ENCODE peak calls at places on chromosome 1, in eight cellular contexts. One of them, this sample, is unnamed. For H3K27me3 and H3K36me3, the result is how much of the 10 kb centered on the place peaks cover.

GRCh38 chr1:15196069-15196468 is 42.5 kb downstream of the TMEM51 start:
- DNase-seq in lower lobe of right lung: no peak
- DNase-seq in breast epithelium: no peak
- DNase-seq in left ventricle myocardium inferior: no peak
- DNase-seq in CD8-positive, alpha-beta memory T cell: no peak
- DNase-seq in sigmoid colon: no peak
- DNase-seq in heart left ventricle: no peak
- DNase-seq in tibial nerve: no peak
- DNase-seq in this sample: no peak

GRCh38 chr1:76463278-76463677 is 388.7 kb downstream of the ST6GALNAC3 start:
- DNase-seq in left ventricle myocardium inferior: no peak
- DNase-seq in CD8-positive, alpha-beta memory T cell: no peak
- DNase-seq in sigmoid colon: no peak
- DNase-seq in lower lobe of right lung: no peak
- DNase-seq in breast epithelium: no peak
- DNase-seq in heart left ventricle: no peak
- DNase-seq in tibial nerve: no peak
- DNase-seq in this sample: no peak

GRCh38 chr1:109251277-109252166 is 2.2 kb downstream of the CELSR2 start:
- DNase-seq in lower lobe of right lung: no peak
- DNase-seq in tibial nerve: no peak
- DNase-seq in CD8-positive, alpha-beta memory T cell: no peak
- DNase-seq in breast epithelium: no peak
- DNase-seq in heart left ventricle: no peak
- DNase-seq in left ventricle myocardium inferior: no peak
- DNase-seq in sigmoid colon: no peak
- DNase-seq in this sample: no peak

GRCh38 chr1:162133566-162133965 is 64.1 kb downstream of the NOS1AP start:
- DNase-seq in breast epithelium: no peak
- DNase-seq in heart left ventricle: no peak
- DNase-seq in lower lobe of right lung: no peak
- DNase-seq in tibial nerve: no peak
- DNase-seq in left ventricle myocardium inferior: no peak
- DNase-seq in sigmoid colon: no peak
- DNase-seq in CD8-positive, alpha-beta memory T cell: no peak
- DNase-seq in this sample: no peak

GRCh38 chr1:115463347-115463746 is 125.3 kb upstream of the NGF start:
- DNase-seq in lower lobe of right lung: no peak
- DNase-seq in breast epithelium: no peak
- DNase-seq in sigmoid colon: no peak
- DNase-seq in CD8-positive, alpha-beta memory T cell: no peak
- DNase-seq in tibial nerve: no peak
- DNase-seq in left ventricle myocardium inferior: no peak
- DNase-seq in heart left ventricle: no peak
- DNase-seq in this sample: no peak

GRCh38 chr1:57824535-57824934 is 400.7 kb upstream of the DAB1 start:
- DNase-seq in tibial nerve: no peak
- DNase-seq in lower lobe of right lung: no peak
- DNase-seq in CD8-positive, alpha-beta memory T cell: no peak
- DNase-seq in heart left ventricle: no peak
- DNase-seq in left ventricle myocardium inferior: no peak
- DNase-seq in breast epithelium: no peak
- DNase-seq in sigmoid colon: no peak
- DNase-seq in this sample: no peak

GRCh38 chr1:7409278-7409677 is 361.8 kb upstream of the VAMP3 start:
- DNase-seq in breast epithelium: no peak
- DNase-seq in sigmoid colon: peak
- DNase-seq in heart left ventricle: no peak
- DNase-seq in lower lobe of right lung: no peak
- DNase-seq in left ventricle myocardium inferior: no peak
- DNase-seq in tibial nerve: no peak
- DNase-seq in CD8-positive, alpha-beta memory T cell: peak
- DNase-seq in this sample: peak

GRCh38 chr1:88407248-88407647 is 276.8 kb upstream of the PKN2 start:
- DNase-seq in breast epithelium: no peak
- DNase-seq in lower lobe of right lung: no peak
- DNase-seq in left ventricle myocardium inferior: no peak
- DNase-seq in CD8-positive, alpha-beta memory T cell: no peak
- DNase-seq in sigmoid colon: no peak
- DNase-seq in heart left ventricle: no peak
- DNase-seq in tibial nerve: no peak
- DNase-seq in this sample: no peak

GRCh38 chr1:84687703-84688460 is 2.4 kb downstream of the SSX2IP start:
- DNase-seq in CD8-positive, alpha-beta memory T cell: no peak
- DNase-seq in breast epithelium: no peak
- DNase-seq in heart left ventricle: no peak
- DNase-seq in lower lobe of right lung: no peak
- DNase-seq in sigmoid colon: no peak
- DNase-seq in left ventricle myocardium inferior: no peak
- DNase-seq in tibial nerve: no peak
- DNase-seq in this sample: no peak

GRCh38 chr1:15152318-15153183 is 996 bp upstream of the TMEM51 start:
- DNase-seq in CD8-positive, alpha-beta memory T cell: no peak
- DNase-seq in sigmoid colon: peak
- DNase-seq in breast epithelium: peak
- DNase-seq in heart left ventricle: peak
- DNase-seq in tibial nerve: peak
- DNase-seq in lower lobe of right lung: peak
- DNase-seq in left ventricle myocardium inferior: peak
- DNase-seq in this sample: peak

GRCh38 chr1:15915991-15916390 is 59.9 kb downstream of the ZBTB17 start:
- DNase-seq in breast epithelium: no peak
- DNase-seq in tibial nerve: no peak
- DNase-seq in CD8-positive, alpha-beta memory T cell: no peak
- DNase-seq in heart left ventricle: no peak
- DNase-seq in lower lobe of right lung: no peak
- DNase-seq in left ventricle myocardium inferior: no peak
- DNase-seq in sigmoid colon: no peak
- DNase-seq in this sample: no peak

GRCh38 chr1:112465122-112465521 is 43.6 kb upstream of the WNT2B start:
- DNase-seq in left ventricle myocardium inferior: no peak
- DNase-seq in sigmoid colon: no peak
- DNase-seq in lower lobe of right lung: no peak
- DNase-seq in CD8-positive, alpha-beta memory T cell: no peak
- DNase-seq in tibial nerve: no peak
- DNase-seq in breast epithelium: no peak
- DNase-seq in heart left ventricle: no peak
- DNase-seq in this sample: no peak

GRCh38 chr1:202221911-202222909 is 28.6 kb downstream of the LGR6 start:
- DNase-seq in breast epithelium: no peak
- DNase-seq in heart left ventricle: no peak
- DNase-seq in left ventricle myocardium inferior: no peak
- DNase-seq in tibial nerve: no peak
- DNase-seq in CD8-positive, alpha-beta memory T cell: no peak
- DNase-seq in sigmoid colon: no peak
- DNase-seq in lower lobe of right lung: no peak
- DNase-seq in this sample: no peak

GRCh38 chr1:186079084-186079684 is 295.9 kb downstream of the TPR start:
- DNase-seq in lower lobe of right lung: no peak
- DNase-seq in sigmoid colon: no peak
- DNase-seq in tibial nerve: no peak
- DNase-seq in left ventricle myocardium inferior: no peak
- DNase-seq in heart left ventricle: no peak
- DNase-seq in breast epithelium: no peak
- DNase-seq in CD8-positive, alpha-beta memory T cell: no peak
- DNase-seq in this sample: no peak

GRCh38 chr1:7687411-7687810 is 83.7 kb upstream of the VAMP3 start:
- DNase-seq in tibial nerve: no peak
- DNase-seq in sigmoid colon: no peak
- DNase-seq in breast epithelium: no peak
- DNase-seq in left ventricle myocardium inferior: no peak
- DNase-seq in CD8-positive, alpha-beta memory T cell: peak
- DNase-seq in heart left ventricle: no peak
- DNase-seq in lower lobe of right lung: peak
- DNase-seq in this sample: no peak

GRCh38 chr1:112718691-112719418 is 3.7 kb upstream of the PPM1J start:
- DNase-seq in left ventricle myocardium inferior: peak
- DNase-seq in CD8-positive, alpha-beta memory T cell: peak
- DNase-seq in heart left ventricle: peak
- DNase-seq in tibial nerve: peak
- DNase-seq in lower lobe of right lung: peak
- DNase-seq in sigmoid colon: peak
- DNase-seq in breast epithelium: peak
- DNase-seq in this sample: peak

GRCh38 chr1:93613895-93614294 is 67.7 kb downstream of the BCAR3 start:
- DNase-seq in breast epithelium: no peak
- DNase-seq in CD8-positive, alpha-beta memory T cell: no peak
- DNase-seq in heart left ventricle: no peak
- DNase-seq in left ventricle myocardium inferior: peak
- DNase-seq in lower lobe of right lung: no peak
- DNase-seq in sigmoid colon: peak
- DNase-seq in tibial nerve: peak
- DNase-seq in this sample: peak

GRCh38 chr1:165235158-165235776 is 121.2 kb downstream of the LMX1A start:
- DNase-seq in breast epithelium: no peak
- DNase-seq in left ventricle myocardium inferior: no peak
- DNase-seq in lower lobe of right lung: no peak
- DNase-seq in sigmoid colon: no peak
- DNase-seq in tibial nerve: no peak
- DNase-seq in CD8-positive, alpha-beta memory T cell: no peak
- DNase-seq in heart left ventricle: no peak
- DNase-seq in this sample: no peak

GRCh38 chr1:234875953-234876814 is 252.5 kb downstream of the TOMM20 start:
- DNase-seq in left ventricle myocardium inferior: no peak
- DNase-seq in heart left ventricle: no peak
- DNase-seq in sigmoid colon: peak
- DNase-seq in lower lobe of right lung: peak
- DNase-seq in breast epithelium: no peak
- DNase-seq in tibial nerve: no peak
- DNase-seq in CD8-positive, alpha-beta memory T cell: no peak
- DNase-seq in this sample: no peak

GRCh38 chr1:31761883-31762282 is 2.3 kb downstream of the ADGRB2 start:
- DNase-seq in heart left ventricle: no peak
- DNase-seq in CD8-positive, alpha-beta memory T cell: no peak
- DNase-seq in left ventricle myocardium inferior: no peak
- DNase-seq in lower lobe of right lung: no peak
- DNase-seq in sigmoid colon: no peak
- DNase-seq in tibial nerve: no peak
- DNase-seq in breast epithelium: no peak
- DNase-seq in this sample: no peak

GRCh38 chr1:246001142-246001812 is 505.8 kb downstream of the SMYD3 start:
- DNase-seq in sigmoid colon: no peak
- DNase-seq in left ventricle myocardium inferior: no peak
- DNase-seq in heart left ventricle: no peak
- DNase-seq in tibial nerve: no peak
- DNase-seq in CD8-positive, alpha-beta memory T cell: no peak
- DNase-seq in breast epithelium: no peak
- DNase-seq in lower lobe of right lung: no peak
- DNase-seq in this sample: no peak

DNA sequence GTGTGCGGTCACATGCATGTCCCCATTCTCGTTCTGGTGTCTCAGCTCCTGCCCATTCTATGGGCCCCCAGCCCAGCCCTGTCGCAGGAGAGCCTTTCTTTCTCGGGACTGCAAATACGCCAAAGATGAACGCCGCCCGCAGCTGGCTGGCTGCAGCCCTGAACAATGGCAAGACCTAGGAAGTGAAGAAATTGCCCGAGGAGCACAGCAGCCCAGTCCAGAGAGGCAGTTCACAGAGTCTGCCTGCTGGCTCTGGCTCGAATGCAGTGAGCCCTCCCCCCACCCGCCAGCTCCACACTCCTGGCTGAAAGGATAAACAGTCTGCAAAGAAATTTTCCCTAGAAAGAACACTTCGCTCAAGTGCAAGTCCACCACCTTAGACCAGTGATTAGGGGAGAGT is 23.3 kb downstream of the PAX7 start:
- DNase-seq in heart left ventricle: no peak
- DNase-seq in lower lobe of right lung: no peak
- DNase-seq in sigmoid colon: no peak
- DNase-seq in tibial nerve: no peak
- DNase-seq in breast epithelium: no peak
- DNase-seq in CD8-positive, alpha-beta memory T cell: no peak
- DNase-seq in left ventricle myocardium inferior: no peak
- DNase-seq in this sample: no peak
- H3K27me3 ChIP-seq in heart left ventricle: half or more
- H3K27me3 ChIP-seq in lower lobe of right lung: half or more
- H3K27me3 ChIP-seq in sigmoid colon: under half
- H3K27me3 ChIP-seq in tibial nerve: under half
- H3K27me3 ChIP-seq in breast epithelium: under half
- H3K27me3 ChIP-seq in CD8-positive, alpha-beta memory T cell: under half
- H3K27me3 ChIP-seq in left ventricle myocardium inferior: half or more
- H3K27me3 ChIP-seq in this sample: under half

GRCh38 chr1:53270107-53270506 is 31.8 kb upstream of the MAGOH start:
- DNase-seq in breast epithelium: no peak
- DNase-seq in lower lobe of right lung: no peak
- DNase-seq in left ventricle myocardium inferior: no peak
- DNase-seq in tibial nerve: no peak
- DNase-seq in CD8-positive, alpha-beta memory T cell: no peak
- DNase-seq in sigmoid colon: no peak
- DNase-seq in heart left ventricle: no peak
- DNase-seq in this sample: no peak
- H3K36me3 ChIP-seq in breast epithelium: under half
- H3K36me3 ChIP-seq in lower lobe of right lung: under half
- H3K36me3 ChIP-seq in left ventricle myocardium inferior: under half
- H3K36me3 ChIP-seq in tibial nerve: under half
- H3K36me3 ChIP-seq in CD8-positive, alpha-beta memory T cell: under half
- H3K36me3 ChIP-seq in sigmoid colon: under half
- H3K36me3 ChIP-seq in heart left ventricle: under half
- H3K36me3 ChIP-seq in this sample: under half

DNA sequence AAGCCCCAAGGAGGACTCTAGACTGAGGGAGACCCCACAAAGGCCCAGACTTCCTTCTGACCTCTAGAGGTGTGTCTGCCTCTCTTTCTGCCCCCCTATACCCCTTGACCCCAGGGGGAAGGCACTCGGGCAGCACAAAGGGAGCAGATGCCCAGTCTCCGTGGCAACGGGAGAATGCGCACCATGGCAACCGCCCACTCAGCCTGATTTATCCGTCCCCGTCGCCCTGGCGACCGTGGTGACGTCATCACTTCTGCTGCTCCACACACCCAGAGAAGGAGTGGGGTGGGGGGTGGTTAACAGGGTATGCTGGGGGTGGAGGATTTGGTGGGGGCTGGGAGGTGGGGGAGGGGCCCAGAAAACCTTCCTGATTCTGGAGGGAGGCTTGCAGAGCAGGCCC is 6.4 kb downstream of the CELF3 start:
- DNase-seq in CD8-positive, alpha-beta memory T cell: no peak
- DNase-seq in sigmoid colon: no peak
- DNase-seq in breast epithelium: no peak
- DNase-seq in lower lobe of right lung: no peak
- DNase-seq in heart left ventricle: no peak
- DNase-seq in tibial nerve: no peak
- DNase-seq in left ventricle myocardium inferior: no peak
- DNase-seq in this sample: no peak
- H3K27me3 ChIP-seq in CD8-positive, alpha-beta memory T cell: under half
- H3K27me3 ChIP-seq in sigmoid colon: under half
- H3K27me3 ChIP-seq in breast epithelium: under half
- H3K27me3 ChIP-seq in lower lobe of right lung: under half
- H3K27me3 ChIP-seq in heart left ventricle: under half
- H3K27me3 ChIP-seq in tibial nerve: under half
- H3K27me3 ChIP-seq in left ventricle myocardium inferior: under half
- H3K27me3 ChIP-seq in this sample: under half

DNA sequence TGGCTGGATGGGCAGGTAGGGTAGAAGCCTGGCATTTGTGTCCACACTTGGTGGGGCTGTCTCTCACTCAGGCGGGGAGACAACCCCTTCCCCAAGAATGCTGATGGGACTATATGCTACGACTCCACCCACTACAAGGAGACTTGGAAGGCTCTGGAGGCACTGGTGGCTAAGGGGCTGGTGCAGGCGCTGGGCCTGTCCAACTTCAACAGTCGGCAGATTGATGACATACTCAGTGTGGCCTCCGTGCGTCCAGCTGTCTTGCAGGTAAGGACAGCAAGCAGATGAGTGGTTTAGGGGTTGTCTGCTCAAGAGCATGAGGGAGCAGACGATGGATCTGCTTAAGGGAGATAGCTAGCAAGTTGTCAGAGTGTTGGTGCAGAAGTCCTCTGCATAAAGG is 15.9 kb upstream of the NASP start:
- DNase-seq in breast epithelium: no peak
- DNase-seq in left ventricle myocardium inferior: no peak
- DNase-seq in lower lobe of right lung: no peak
- DNase-seq in CD8-positive, alpha-beta memory T cell: no peak
- DNase-seq in sigmoid colon: no peak
- DNase-seq in tibial nerve: no peak
- DNase-seq in heart left ventricle: no peak
- DNase-seq in this sample: no peak
- H3K36me3 ChIP-seq in breast epithelium: under half
- H3K36me3 ChIP-seq in left ventricle myocardium inferior: under half
- H3K36me3 ChIP-seq in lower lobe of right lung: half or more
- H3K36me3 ChIP-seq in CD8-positive, alpha-beta memory T cell: under half
- H3K36me3 ChIP-seq in sigmoid colon: half or more
- H3K36me3 ChIP-seq in tibial nerve: under half
- H3K36me3 ChIP-seq in heart left ventricle: under half
- H3K36me3 ChIP-seq in this sample: under half

This sample was measured in ovary.